ENCODE peak calls at places on chromosomes 1 and 21, in five cellular contexts. X is HCT116, H is ovary, M is heart left ventricle, K is transverse colon. N is an unnamed sample. For H3K36me3, the result is how much of the 10 kb centered on the place peaks cover.

GRCh38 chr1:119808972-119809550 is 2.2 kb downstream of the REG4 start:
- DNase-seq in K (peak), X (peak), M (peak), H (peak), N (peak)

GRCh38 chr1:182348916-182349747 is 42.5 kb downstream of the GLUL start:
- DNase-seq in K (no peak), H (peak), M (peak), X (no peak), N (no peak)

GRCh38 chr1:70146488-70146887 is 58.9 kb downstream of the LRRC40 start:
- DNase-seq in M (no peak), H (no peak), K (no peak), X (no peak), N (no peak)

GRCh38 chr1:209506101-209506500 is 77.4 kb upstream of the CAMK1G start:
- DNase-seq in H (no peak), M (no peak), K (no peak), X (no peak), N (no peak)

GRCh38 chr1:88595355-88595754 is 88.7 kb upstream of the PKN2 start:
- DNase-seq in K (no peak), M (no peak), X (peak), H (no peak), N (no peak)

GRCh38 chr1:52929019-52929418 is 1.9 kb downstream of the SCP2 start:
- DNase-seq in H (no peak), X (no peak), K (no peak), M (no peak), N (no peak)

GRCh38 chr1:15360681-15361080 is 49.0 kb upstream of the EFHD2 start:
- DNase-seq in X (no peak), M (no peak), K (no peak), H (no peak), N (no peak)

GRCh38 chr1:92315766-92316413 is 17.0 kb downstream of the RPAP2 start:
- DNase-seq in M (no peak), K (peak), H (no peak), X (no peak), N (peak)

GRCh38 chr1:240029418-240029817 is 62.3 kb upstream of the FMN2 start:
- DNase-seq in X (no peak), K (no peak), M (no peak), H (no peak), N (no peak)

GRCh38 chr1:26049531-26050254 is 3.8 kb upstream of the SLC30A2 start:
- DNase-seq in X (no peak), H (no peak), M (no peak), K (peak), N (no peak)

GRCh38 chr1:150486966-150487762 is at the start of gene TARS2:
- DNase-seq in K (peak), H (peak), M (peak), X (peak), N (peak)

GRCh38 chr1:181655756-181656155 is 172.4 kb downstream of the CACNA1E start:
- DNase-seq in K (no peak), X (no peak), H (no peak), M (no peak), N (no peak)

GRCh38 chr1:26542781-26543443 is 13.4 kb downstream of the RPS6KA1 start:
- DNase-seq in K (no peak), H (no peak), M (no peak), X (no peak), N (peak)

GRCh38 chr1:32881291-32881690 is 5.0 kb upstream of the HPCA start:
- DNase-seq in H (no peak), M (no peak), X (no peak), K (no peak), N (no peak)

GRCh38 chr1:82875170-82875569 is 1074.4 kb downstream of the ADGRL2 start:
- DNase-seq in H (no peak), X (no peak), M (no peak), K (no peak), N (no peak)

GRCh38 chr1:220970311-220970710 is 91.1 kb downstream of the HLX start:
- DNase-seq in K (no peak), M (no peak), H (no peak), X (no peak), N (no peak)

GRCh38 chr1:59393211-59394180 is 96.6 kb downstream of the FGGY start:
- DNase-seq in K (peak), X (no peak), H (peak), M (peak), N (peak)

GRCh38 chr1:45753248-45754037 is 3.0 kb upstream of the IPP start:
- DNase-seq in K (no peak), M (no peak), X (no peak), H (no peak), N (no peak)

GRCh38 chr1:69567847-69568434 is at the start of gene LRRC7:
- DNase-seq in K (no peak), X (no peak), M (no peak), H (no peak), N (no peak)

GRCh38 chr1:40880813-40881549 is 18.8 kb upstream of the CITED4 start:
- DNase-seq in K (no peak), X (no peak), M (no peak), H (no peak), N (no peak)

GRCh38 chr1:67429011-67429527 is 1.1 kb downstream of the SERBP1 start:
- DNase-seq in H (no peak), M (no peak), X (no peak), K (no peak), N (no peak)

GRCh38 chr1:33337994-33338494 is 17.1 kb upstream of the A3GALT2 start:
- DNase-seq in X (no peak), K (no peak), M (no peak), H (no peak), N (no peak)

GRCh38 chr1:94050263-94050662 is 70.7 kb downstream of the ABCA4 start:
- DNase-seq in H (no peak), K (no peak), X (no peak), M (no peak), N (no peak)

GRCh38 chr1:13549521-13549920 is 34.1 kb upstream of the PDPN start:
- DNase-seq in X (no peak), M (no peak), H (no peak), K (no peak), N (no peak)

GRCh38 chr1:231487019-231487418 is 41.5 kb upstream of the TSNAX start:
- DNase-seq in H (no peak), X (no peak), K (peak), M (no peak), N (no peak)

GRCh38 chr1:50454911-50455310 is 31.7 kb upstream of the DMRTA2 start:
- DNase-seq in K (no peak), M (no peak), X (no peak), H (no peak), N (no peak)

GRCh38 chr1:167121375-167122120 is 27.7 kb downstream of the STYXL2 start:
- DNase-seq in H (peak), M (peak), K (peak), X (peak), N (no peak)

GRCh38 chr1:28144203-28145135 is 32.0 kb downstream of the PTAFR start:
- DNase-seq in K (no peak), X (no peak), H (no peak), M (no peak), N (no peak)

GRCh38 chr1:243251544-243251943 is 3.5 kb downstream of the CEP170 start:
- DNase-seq in M (no peak), X (no peak), H (no peak), K (no peak), N (no peak)
- H3K4me3 ChIP-seq in M (no peak), X (no peak), H (no peak), K (no peak), N (no peak)

GRCh38 chr1:29161977-29162376 is 19.7 kb downstream of the SRSF4 start:
- DNase-seq in H (no peak), K (no peak), M (no peak), X (no peak), N (no peak)
- H3K36me3 ChIP-seq in H (under half), K (under half), M (under half), X (under half), N (under half)

GRCh38 chr1:236066054-236066453 is 1.2 kb upstream of the NID1 start:
- DNase-seq in K (no peak), M (peak), H (peak), X (no peak), N (no peak)

GRCh38 chr1:236063919-236064673 is 794 bp downstream of the NID1 start:
- DNase-seq in M (peak), H (peak), K (peak), X (no peak), N (peak)

GRCh38 chr1:236065509-236066005 is 667 bp upstream of the NID1 start:
- DNase-seq in K (no peak), X (no peak), M (no peak), H (no peak), N (no peak)

GRCh38 chr1:236063551-236063918 is 1.4 kb downstream of the NID1 start:
- DNase-seq in X (no peak), K (no peak), H (no peak), M (no peak), N (no peak)

DNA sequence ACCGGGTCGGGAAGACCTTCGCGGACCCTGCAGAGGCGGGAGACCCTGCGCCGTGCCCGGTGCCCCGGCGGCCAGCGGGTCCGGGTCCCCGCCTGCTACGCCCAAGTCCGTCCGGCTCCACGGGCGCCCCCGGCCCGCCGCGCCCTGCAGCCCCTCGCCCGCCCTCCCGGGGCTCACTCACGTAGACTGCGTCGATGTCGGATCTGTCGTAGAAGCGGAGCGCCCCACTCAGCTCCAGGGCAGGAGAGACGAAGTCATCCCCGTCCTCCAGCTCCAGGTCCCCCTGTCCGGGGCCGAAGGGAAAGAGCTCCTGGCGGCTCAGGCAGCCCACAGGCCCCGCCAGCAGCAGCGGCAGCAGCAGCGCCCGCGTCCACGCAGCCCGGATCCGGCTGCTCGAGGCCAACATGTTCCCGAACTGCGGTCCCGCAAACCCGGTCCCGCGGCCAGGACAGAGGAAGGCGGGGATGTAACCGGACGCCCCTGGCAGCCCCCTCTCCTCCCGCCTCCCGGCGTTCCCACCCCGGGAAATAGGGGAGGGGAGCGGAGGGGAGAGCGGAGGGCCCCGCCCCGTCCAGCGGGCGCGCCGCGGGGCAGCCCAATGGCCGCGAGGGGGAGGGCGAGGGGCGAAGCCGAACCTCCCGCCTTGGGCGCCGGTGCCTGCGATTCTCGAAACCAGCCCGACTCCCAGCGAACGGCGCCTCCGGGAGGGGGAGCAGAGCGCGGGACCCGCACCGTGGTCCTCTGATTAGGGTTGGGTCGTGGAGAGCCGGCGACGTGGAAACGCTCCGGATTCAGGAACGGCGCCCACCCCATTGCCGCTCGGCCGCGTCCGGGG is at the start of gene NID1:
- DNase-seq in M (peak), X (no peak), H (peak), K (peak), N (peak)
- TF ChIP-seq POLR2A in M (peak), X (no peak), H (peak), K (peak), N (peak)

GRCh38 chr1:235328271-235329138 is at the start of gene GGPS1:
- DNase-seq in X (peak), K (peak), H (peak), M (peak), N (peak)
- H3K4me3 ChIP-seq in X (peak), K (peak), H (peak), M (peak), N (peak)

DNA sequence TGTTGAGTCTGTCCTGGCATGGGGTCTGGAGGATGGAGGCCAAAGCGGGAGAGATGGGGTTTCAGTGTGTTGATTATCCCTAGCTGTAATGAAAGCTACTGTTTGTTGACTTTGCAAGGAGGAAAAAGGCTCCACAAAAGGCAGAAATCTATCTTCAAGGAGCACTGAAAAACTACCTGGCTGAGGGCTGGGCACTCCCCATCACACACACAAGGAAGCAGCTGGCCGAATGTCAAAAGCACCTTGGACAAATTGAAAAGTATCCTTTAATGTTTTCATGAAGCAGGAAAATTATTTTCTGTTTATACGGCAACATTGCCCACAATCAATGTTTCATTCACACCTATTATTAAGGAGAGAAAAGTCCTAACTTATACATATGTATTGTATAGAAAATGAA is 27.8 kb upstream of the PWP2 start:
- DNase-seq in M (no peak), X (no peak), K (no peak), H (no peak), N (no peak)
- H3K36me3 ChIP-seq in M (under half), X (under half), K (half or more), H (under half), N (half or more)

GRCh38 chr1:109739738-109740614 is 862 bp downstream of the GSTM3 start:
- DNase-seq in K (peak), H (peak), M (peak), X (no peak), N (peak)
- TF ChIP-seq POLR2A in K (peak), H (peak), M (peak), X (no peak), N (peak)

N was measured in Peyer's patch.